ENCODE peak calls at places on chromosomes 12 and 14, in five cellular contexts. One of them, this sample, is unnamed.

GRCh38 chr14:32307881-32308582 is 21.1 kb upstream of the AKAP6 start:
- DNase-seq in retina: no peak
- DNase-seq in EL: no peak
- DNase-seq in H4: peak; percentile 12
- DNase-seq in fibroblast of lung: no peak
- DNase-seq in this sample: no peak

GRCh38 chr12:29350080-29350479 is 30.9 kb downstream of the ERGIC2 start:
- DNase-seq in retina: no peak
- DNase-seq in EL: peak; percentile 62
- DNase-seq in H4: peak; percentile 4
- DNase-seq in fibroblast of lung: peak; percentile 51
- DNase-seq in this sample: peak; percentile 31

GRCh38 chr12:131407221-131408035 is 303.5 kb upstream of the SFSWAP start:
- DNase-seq in retina: no peak
- DNase-seq in EL: no peak
- DNase-seq in H4: no peak
- DNase-seq in fibroblast of lung: no peak
- DNase-seq in this sample: no peak

GRCh38 chr14:50999726-51000125 is 55.4 kb upstream of the PYGL start:
- DNase-seq in retina: no peak
- DNase-seq in EL: no peak
- DNase-seq in H4: no peak
- DNase-seq in fibroblast of lung: no peak
- DNase-seq in this sample: no peak

GRCh38 chr12:113591480-113591971 is 119.9 kb upstream of the LHX5 start:
- DNase-seq in retina: peak; percentile 51
- DNase-seq in EL: no peak
- DNase-seq in H4: peak; percentile 50
- DNase-seq in fibroblast of lung: no peak
- DNase-seq in this sample: no peak

GRCh38 chr12:77734489-77734888 is 96.2 kb upstream of the NAV3 start:
- DNase-seq in retina: no peak
- DNase-seq in EL: peak; percentile 39
- DNase-seq in H4: peak; percentile 17
- DNase-seq in fibroblast of lung: peak; percentile 73
- DNase-seq in this sample: peak; percentile 38

GRCh38 chr12:31931796-31932715 is 27.2 kb upstream of the RESF1 start:
- DNase-seq in retina: no peak
- DNase-seq in EL: no peak
- DNase-seq in H4: no peak
- DNase-seq in fibroblast of lung: no peak
- DNase-seq in this sample: no peak

GRCh38 chr14:54580933-54581332 is 14.0 kb downstream of the SAMD4A start:
- DNase-seq in retina: no peak
- DNase-seq in EL: no peak
- DNase-seq in H4: no peak
- DNase-seq in fibroblast of lung: no peak
- DNase-seq in this sample: no peak

GRCh38 chr14:78567343-78567742 is 397.2 kb downstream of the NRXN3 start:
- DNase-seq in retina: no peak
- DNase-seq in EL: peak; percentile 9
- DNase-seq in H4: peak; percentile 43
- DNase-seq in fibroblast of lung: no peak
- DNase-seq in this sample: no peak

GRCh38 chr14:29216316-29216715 is 449.7 kb downstream of the FOXG1 start:
- DNase-seq in retina: peak; percentile 31
- DNase-seq in EL: no peak
- DNase-seq in H4: no peak
- DNase-seq in fibroblast of lung: no peak
- DNase-seq in this sample: no peak

GRCh38 chr12:128813392-128813791 is 10.4 kb downstream of the SLC15A4 start:
- DNase-seq in retina: no peak
- DNase-seq in EL: peak; percentile 8
- DNase-seq in H4: no peak
- DNase-seq in fibroblast of lung: no peak
- DNase-seq in this sample: no peak

GRCh38 chr14:36852853-36853634 is 191.4 kb downstream of the PAX9 start:
- DNase-seq in retina: no peak
- DNase-seq in EL: no peak
- DNase-seq in H4: no peak
- DNase-seq in fibroblast of lung: peak; percentile 28
- DNase-seq in this sample: no peak

GRCh38 chr12:46770501-46771183 is 55.2 kb downstream of the SLC38A4 start:
- DNase-seq in retina: peak; percentile 11
- DNase-seq in EL: peak; percentile 53
- DNase-seq in H4: no peak
- DNase-seq in fibroblast of lung: peak; percentile 74
- DNase-seq in this sample: no peak

GRCh38 chr12:67193705-67194104 is 75.5 kb upstream of the CAND1 start:
- DNase-seq in retina: peak; percentile 12
- DNase-seq in EL: peak; percentile 21
- DNase-seq in H4: peak; percentile 18
- DNase-seq in fibroblast of lung: peak; percentile 16
- DNase-seq in this sample: no peak

GRCh38 chr12:109510196-109510595 is 32.8 kb downstream of the UBE3B start:
- DNase-seq in retina: no peak
- DNase-seq in EL: no peak
- DNase-seq in H4: no peak
- DNase-seq in fibroblast of lung: no peak
- DNase-seq in this sample: no peak

GRCh38 chr12:27680638-27681037 is 15.6 kb upstream of the REP15 start:
- DNase-seq in retina: no peak
- DNase-seq in EL: no peak
- DNase-seq in H4: no peak
- DNase-seq in fibroblast of lung: no peak
- DNase-seq in this sample: no peak

GRCh38 chr14:75310295-75311059 is 31.8 kb downstream of the FOS start:
- DNase-seq in retina: peak; percentile 87
- DNase-seq in EL: peak; percentile 71
- DNase-seq in H4: peak; percentile 84
- DNase-seq in fibroblast of lung: peak; percentile 95
- DNase-seq in this sample: no peak

GRCh38 chr12:104742551-104742961 is 215.5 kb downstream of the SLC41A2 start:
- DNase-seq in retina: peak; percentile 39
- DNase-seq in EL: no peak
- DNase-seq in H4: no peak
- DNase-seq in fibroblast of lung: no peak
- DNase-seq in this sample: no peak

GRCh38 chr12:50786498-50787231 is 22.8 kb downstream of the ATF1 start:
- DNase-seq in retina: no peak
- DNase-seq in EL: peak; percentile 96
- DNase-seq in H4: peak; percentile 96
- DNase-seq in fibroblast of lung: peak; percentile 85
- DNase-seq in this sample: peak; percentile 94

GRCh38 chr12:56257491-56258067 is 605 bp downstream of the ANKRD52 start:
- DNase-seq in retina: peak; percentile 46
- DNase-seq in EL: peak; percentile 48
- DNase-seq in H4: no peak
- DNase-seq in fibroblast of lung: no peak
- DNase-seq in this sample: no peak

GRCh38 chr14:71070169-71070568 is 162.9 kb downstream of the PCNX1 start:
- DNase-seq in retina: peak; percentile 11
- DNase-seq in EL: peak; percentile 88
- DNase-seq in H4: no peak
- DNase-seq in fibroblast of lung: no peak
- DNase-seq in this sample: no peak

GRCh38 chr12:5988659-5989116 is 43.6 kb upstream of the ANO2 start:
- DNase-seq in retina: peak; percentile 84
- DNase-seq in EL: peak; percentile 66
- DNase-seq in H4: peak; percentile 77
- DNase-seq in fibroblast of lung: peak; percentile 75
- DNase-seq in this sample: no peak

GRCh38 chr14:69288956-69289705 is 29.2 kb downstream of the GALNT16 start:
- DNase-seq in retina: no peak
- DNase-seq in EL: no peak
- DNase-seq in H4: no peak
- DNase-seq in fibroblast of lung: no peak
- DNase-seq in this sample: no peak

GRCh38 chr12:100539209-100539608 is 34.3 kb upstream of the GAS2L3 start:
- DNase-seq in retina: no peak
- DNase-seq in EL: peak; percentile 41
- DNase-seq in H4: no peak
- DNase-seq in fibroblast of lung: peak; percentile 43
- DNase-seq in this sample: no peak

GRCh38 chr12:44874981-44875416 is 1.1 kb downstream of the NELL2 start:
- DNase-seq in retina: no peak
- DNase-seq in EL: no peak
- DNase-seq in H4: no peak
- DNase-seq in fibroblast of lung: no peak
- DNase-seq in this sample: no peak

GRCh38 chr12:45349911-45350310 is 134.0 kb downstream of the ANO6 start:
- DNase-seq in retina: no peak
- DNase-seq in EL: peak; percentile 18
- DNase-seq in H4: no peak
- DNase-seq in fibroblast of lung: peak; percentile 25
- DNase-seq in this sample: no peak

GRCh38 chr14:51805541-51805940 is 54.9 kb upstream of the GNG2 start:
- DNase-seq in retina: no peak
- DNase-seq in EL: no peak
- DNase-seq in H4: no peak
- DNase-seq in fibroblast of lung: no peak
- DNase-seq in this sample: no peak

GRCh38 chr12:66393890-66394289 is 91.6 kb downstream of the HELB start:
- DNase-seq in retina: no peak
- DNase-seq in EL: no peak
- DNase-seq in H4: no peak
- DNase-seq in fibroblast of lung: no peak
- DNase-seq in this sample: no peak

GRCh38 chr12:49874142-49874897 is 29.4 kb downstream of the FAIM2 start:
- DNase-seq in retina: no peak
- DNase-seq in EL: no peak
- DNase-seq in H4: peak; percentile 43
- DNase-seq in fibroblast of lung: peak; percentile 34
- DNase-seq in this sample: no peak

GRCh38 chr14:100902295-100902694 is 1.2 kb downstream of the RTL1 start:
- DNase-seq in retina: no peak
- DNase-seq in EL: no peak
- DNase-seq in H4: no peak
- DNase-seq in fibroblast of lung: no peak
- DNase-seq in this sample: no peak

GRCh38 chr14:53462931-53463778 is 310.0 kb upstream of the DDHD1 start:
- DNase-seq in retina: no peak
- DNase-seq in EL: no peak
- DNase-seq in H4: no peak
- DNase-seq in fibroblast of lung: no peak
- DNase-seq in this sample: no peak

GRCh38 chr14:100664841-100665425 is 61.8 kb upstream of the DLK1 start:
- DNase-seq in retina: peak; percentile 6
- DNase-seq in EL: no peak
- DNase-seq in H4: no peak
- DNase-seq in fibroblast of lung: peak; percentile 85
- DNase-seq in this sample: peak; percentile 37

GRCh38 chr12:128266559-128267245 is at the start of gene TMEM132C:
- DNase-seq in retina: peak; percentile 71
- DNase-seq in EL: no peak
- DNase-seq in H4: no peak
- DNase-seq in fibroblast of lung: no peak
- DNase-seq in this sample: no peak

GRCh38 chr12:123063535-123063934 is 83.1 kb downstream of the ARL6IP4 start:
- DNase-seq in retina: no peak
- DNase-seq in EL: peak; percentile 21
- DNase-seq in H4: no peak
- DNase-seq in fibroblast of lung: peak; percentile 32
- DNase-seq in this sample: no peak

GRCh38 chr14:104138891-104139459 is 588 bp downstream of the KIF26A start:
- DNase-seq in retina: peak; percentile 53
- DNase-seq in EL: no peak
- DNase-seq in H4: no peak
- DNase-seq in fibroblast of lung: no peak
- DNase-seq in this sample: no peak

GRCh38 chr14:32682219-32682618 is 256.5 kb upstream of the NPAS3 start:
- DNase-seq in retina: no peak
- DNase-seq in EL: no peak
- DNase-seq in H4: no peak
- DNase-seq in fibroblast of lung: no peak
- DNase-seq in this sample: no peak

GRCh38 chr12:3138896-3139590 is 61.9 kb downstream of the TSPAN9 start:
- DNase-seq in retina: no peak
- DNase-seq in EL: no peak
- DNase-seq in H4: no peak
- DNase-seq in fibroblast of lung: no peak
- DNase-seq in this sample: no peak

GRCh38 chr12:102964872-102965271 is 7.4 kb downstream of the ASCL1 start:
- DNase-seq in retina: peak; percentile 81
- DNase-seq in EL: no peak
- DNase-seq in H4: no peak
- DNase-seq in fibroblast of lung: no peak
- DNase-seq in this sample: no peak

GRCh38 chr12:26100966-26101744 is 23.7 kb downstream of the BHLHE41 start:
- DNase-seq in retina: no peak
- DNase-seq in EL: no peak
- DNase-seq in H4: no peak
- DNase-seq in fibroblast of lung: no peak
- DNase-seq in this sample: no peak

This sample was measured in BJ.